ENCODE peak calls at places on chromosomes 11 and 22, in eight cellular contexts. One of them, this sample, is unnamed.

GRCh38 chr22:49453816-49454215 is 373.9 kb downstream of the BRD1 start:
- DNase-seq in fibroblast of mammary gland: no peak
- DNase-seq in GM12865: no peak
- DNase-seq in IMR-90: no peak
- DNase-seq in sigmoid colon: no peak
- DNase-seq in HCT116: no peak
- DNase-seq in AG04449: no peak
- DNase-seq in astrocyte of the spinal cord: no peak
- DNase-seq in this sample: no peak

GRCh38 chr11:4580124-4580523 is 1.4 kb upstream of the OR52I2 start:
- DNase-seq in astrocyte of the spinal cord: no peak
- DNase-seq in HCT116: no peak
- DNase-seq in IMR-90: no peak
- DNase-seq in GM12865: no peak
- DNase-seq in sigmoid colon: no peak
- DNase-seq in fibroblast of mammary gland: no peak
- DNase-seq in AG04449: no peak
- DNase-seq in this sample: no peak

GRCh38 chr11:94586546-94586945 is 19.4 kb downstream of the PIWIL4 start:
- DNase-seq in GM12865: no peak
- DNase-seq in HCT116: no peak
- DNase-seq in astrocyte of the spinal cord: no peak
- DNase-seq in IMR-90: no peak
- DNase-seq in fibroblast of mammary gland: no peak
- DNase-seq in AG04449: no peak
- DNase-seq in sigmoid colon: no peak
- DNase-seq in this sample: no peak

GRCh38 chr22:42314709-42315391 is 44.4 kb upstream of the TCF20 start:
- DNase-seq in sigmoid colon: no peak
- DNase-seq in AG04449: no peak
- DNase-seq in fibroblast of mammary gland: no peak
- DNase-seq in astrocyte of the spinal cord: no peak
- DNase-seq in GM12865: no peak
- DNase-seq in HCT116: no peak
- DNase-seq in IMR-90: no peak
- DNase-seq in this sample: no peak

GRCh38 chr11:126426820-126427749 is 71.6 kb downstream of the ST3GAL4 start:
- DNase-seq in fibroblast of mammary gland: no peak
- DNase-seq in AG04449: no peak
- DNase-seq in HCT116: no peak
- DNase-seq in IMR-90: no peak
- DNase-seq in GM12865: peak
- DNase-seq in astrocyte of the spinal cord: no peak
- DNase-seq in sigmoid colon: no peak
- DNase-seq in this sample: no peak

GRCh38 chr22:49015459-49015858 is 812.2 kb downstream of the BRD1 start:
- DNase-seq in fibroblast of mammary gland: no peak
- DNase-seq in HCT116: no peak
- DNase-seq in astrocyte of the spinal cord: no peak
- DNase-seq in AG04449: no peak
- DNase-seq in IMR-90: no peak
- DNase-seq in GM12865: no peak
- DNase-seq in sigmoid colon: peak
- DNase-seq in this sample: no peak

GRCh38 chr22:24066260-24066659 is 55.2 kb downstream of the CABIN1 start:
- DNase-seq in GM12865: no peak
- DNase-seq in HCT116: no peak
- DNase-seq in sigmoid colon: peak
- DNase-seq in AG04449: no peak
- DNase-seq in astrocyte of the spinal cord: no peak
- DNase-seq in IMR-90: no peak
- DNase-seq in fibroblast of mammary gland: no peak
- DNase-seq in this sample: no peak

GRCh38 chr22:46830001-46830715 is 67.7 kb downstream of the TBC1D22A start:
- DNase-seq in fibroblast of mammary gland: peak
- DNase-seq in HCT116: no peak
- DNase-seq in IMR-90: peak
- DNase-seq in astrocyte of the spinal cord: peak
- DNase-seq in GM12865: no peak
- DNase-seq in AG04449: no peak
- DNase-seq in sigmoid colon: peak
- DNase-seq in this sample: no peak

GRCh38 chr11:86981777-86982540 is 26.8 kb upstream of the FZD4 start:
- DNase-seq in fibroblast of mammary gland: no peak
- DNase-seq in HCT116: no peak
- DNase-seq in AG04449: no peak
- DNase-seq in GM12865: no peak
- DNase-seq in IMR-90: no peak
- DNase-seq in sigmoid colon: no peak
- DNase-seq in astrocyte of the spinal cord: no peak
- DNase-seq in this sample: no peak

GRCh38 chr11:21928834-21929233 is 264.1 kb upstream of the ANO5 start:
- DNase-seq in HCT116: no peak
- DNase-seq in IMR-90: no peak
- DNase-seq in astrocyte of the spinal cord: no peak
- DNase-seq in AG04449: no peak
- DNase-seq in sigmoid colon: no peak
- DNase-seq in fibroblast of mammary gland: no peak
- DNase-seq in GM12865: no peak
- DNase-seq in this sample: no peak

GRCh38 chr11:101706015-101706414 is 122.2 kb upstream of the TRPC6 start:
- DNase-seq in IMR-90: peak
- DNase-seq in GM12865: no peak
- DNase-seq in HCT116: no peak
- DNase-seq in sigmoid colon: no peak
- DNase-seq in fibroblast of mammary gland: no peak
- DNase-seq in astrocyte of the spinal cord: no peak
- DNase-seq in AG04449: no peak
- DNase-seq in this sample: no peak

GRCh38 chr11:67349036-67349435 is 4.3 kb downstream of the POLD4 start:
- DNase-seq in fibroblast of mammary gland: no peak
- DNase-seq in IMR-90: no peak
- DNase-seq in AG04449: no peak
- DNase-seq in astrocyte of the spinal cord: no peak
- DNase-seq in HCT116: no peak
- DNase-seq in sigmoid colon: no peak
- DNase-seq in GM12865: no peak
- DNase-seq in this sample: no peak

GRCh38 chr11:57162179-57162898 is 19.4 kb upstream of the LRRC55 start:
- DNase-seq in HCT116: no peak
- DNase-seq in AG04449: no peak
- DNase-seq in fibroblast of mammary gland: no peak
- DNase-seq in GM12865: no peak
- DNase-seq in astrocyte of the spinal cord: no peak
- DNase-seq in sigmoid colon: no peak
- DNase-seq in IMR-90: no peak
- DNase-seq in this sample: no peak

GRCh38 chr11:119344291-119345010 is 2.1 kb downstream of the MFRP start:
- DNase-seq in sigmoid colon: no peak
- DNase-seq in fibroblast of mammary gland: no peak
- DNase-seq in HCT116: no peak
- DNase-seq in GM12865: no peak
- DNase-seq in astrocyte of the spinal cord: no peak
- DNase-seq in IMR-90: no peak
- DNase-seq in AG04449: no peak
- DNase-seq in this sample: no peak

GRCh38 chr11:28922351-28922981 is 814.3 kb downstream of the METTL15 start:
- DNase-seq in sigmoid colon: no peak
- DNase-seq in HCT116: no peak
- DNase-seq in IMR-90: peak
- DNase-seq in AG04449: no peak
- DNase-seq in fibroblast of mammary gland: peak
- DNase-seq in astrocyte of the spinal cord: no peak
- DNase-seq in GM12865: no peak
- DNase-seq in this sample: no peak

GRCh38 chr11:19071255-19071654 is 10.7 kb upstream of the MRGPRX2 start:
- DNase-seq in GM12865: peak
- DNase-seq in astrocyte of the spinal cord: peak
- DNase-seq in fibroblast of mammary gland: peak
- DNase-seq in HCT116: peak
- DNase-seq in IMR-90: peak
- DNase-seq in AG04449: peak
- DNase-seq in sigmoid colon: peak
- DNase-seq in this sample: peak

GRCh38 chr11:17563248-17563647 is 16.2 kb downstream of the OTOG start:
- DNase-seq in astrocyte of the spinal cord: no peak
- DNase-seq in AG04449: no peak
- DNase-seq in GM12865: no peak
- DNase-seq in fibroblast of mammary gland: no peak
- DNase-seq in HCT116: no peak
- DNase-seq in sigmoid colon: peak
- DNase-seq in IMR-90: no peak
- DNase-seq in this sample: no peak

GRCh38 chr11:27350503-27350902 is 12.5 kb downstream of the CCDC34 start:
- DNase-seq in sigmoid colon: no peak
- DNase-seq in fibroblast of mammary gland: peak
- DNase-seq in IMR-90: no peak
- DNase-seq in astrocyte of the spinal cord: peak
- DNase-seq in HCT116: no peak
- DNase-seq in AG04449: peak
- DNase-seq in GM12865: no peak
- DNase-seq in this sample: no peak

DNA sequence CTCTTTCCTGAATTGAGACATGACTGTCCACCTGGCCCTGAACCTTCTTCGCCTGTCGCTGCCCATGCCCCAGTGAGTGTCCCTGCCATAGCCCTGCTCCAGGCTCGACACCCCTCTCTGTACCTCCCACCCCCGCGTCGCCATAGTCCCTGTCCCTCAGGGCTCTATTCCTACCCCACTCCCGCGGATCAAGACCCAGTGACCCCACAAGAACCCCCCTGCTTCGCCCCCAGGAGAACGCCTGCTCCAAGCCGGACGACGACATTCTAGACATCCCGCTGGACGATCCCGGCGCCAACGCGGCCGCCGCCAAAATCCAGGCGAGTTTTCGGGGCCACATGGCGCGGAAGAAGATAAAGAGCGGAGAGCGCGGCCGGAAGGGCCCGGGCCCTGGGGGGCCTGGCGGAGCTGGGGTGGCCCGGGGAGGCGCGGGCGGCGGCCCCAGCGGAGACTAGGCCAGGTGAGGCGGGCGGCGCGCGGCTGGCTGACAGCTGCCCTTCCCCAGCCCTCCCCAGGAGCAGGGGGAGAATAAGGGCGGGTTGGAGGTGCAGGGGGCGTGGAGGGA is 5.6 kb downstream of the NRGN start:
- DNase-seq in HCT116: no peak
- DNase-seq in astrocyte of the spinal cord: no peak
- DNase-seq in sigmoid colon: no peak
- DNase-seq in IMR-90: no peak
- DNase-seq in AG04449: no peak
- DNase-seq in GM12865: no peak
- DNase-seq in fibroblast of mammary gland: no peak
- DNase-seq in this sample: no peak
- H3K4me3 ChIP-seq in HCT116: no peak
- H3K4me3 ChIP-seq in astrocyte of the spinal cord: peak
- H3K4me3 ChIP-seq in sigmoid colon: peak
- H3K4me3 ChIP-seq in IMR-90: no peak
- H3K4me3 ChIP-seq in AG04449: peak
- H3K4me3 ChIP-seq in GM12865: no peak
- H3K4me3 ChIP-seq in fibroblast of mammary gland: no peak
- H3K4me3 ChIP-seq in this sample: peak

GRCh38 chr11:6475936-6476335 is 2.2 kb upstream of the TRIM3 start:
- DNase-seq in IMR-90: no peak
- DNase-seq in AG04449: no peak
- DNase-seq in fibroblast of mammary gland: peak
- DNase-seq in sigmoid colon: no peak
- DNase-seq in HCT116: no peak
- DNase-seq in astrocyte of the spinal cord: no peak
- DNase-seq in GM12865: no peak
- DNase-seq in this sample: peak
- TF ChIP-seq CTCF in IMR-90: no peak
- TF ChIP-seq CTCF in AG04449: no peak
- TF ChIP-seq CTCF in fibroblast of mammary gland: no peak
- TF ChIP-seq CTCF in sigmoid colon: no peak
- TF ChIP-seq CTCF in HCT116: peak
- TF ChIP-seq CTCF in astrocyte of the spinal cord: no peak
- TF ChIP-seq CTCF in GM12865: no peak
- TF ChIP-seq CTCF in this sample: no peak

DNA sequence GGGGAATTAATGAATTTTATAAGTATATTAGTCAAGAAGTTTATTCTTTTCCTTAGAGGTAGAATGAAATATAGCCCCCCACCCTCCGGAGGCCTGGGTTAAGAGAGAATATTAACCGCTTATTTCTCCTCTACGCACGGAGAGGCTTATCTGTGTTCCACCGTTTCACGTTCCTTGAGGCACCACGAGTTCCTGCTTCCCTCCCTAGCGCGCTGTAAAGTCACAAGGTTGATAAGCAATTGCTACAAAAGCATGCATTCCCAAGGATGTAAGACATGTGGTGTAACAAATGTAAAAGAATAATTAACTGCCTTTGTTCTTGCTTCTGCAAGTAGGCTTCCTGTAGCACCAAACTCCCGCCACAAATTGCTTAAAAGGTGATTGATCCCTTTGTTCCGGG is 1.5 kb upstream of the ANKRD42 start:
- DNase-seq in fibroblast of mammary gland: no peak
- DNase-seq in astrocyte of the spinal cord: no peak
- DNase-seq in IMR-90: no peak
- DNase-seq in HCT116: no peak
- DNase-seq in AG04449: no peak
- DNase-seq in GM12865: no peak
- DNase-seq in sigmoid colon: no peak
- DNase-seq in this sample: no peak
- H3K4me3 ChIP-seq in fibroblast of mammary gland: no peak
- H3K4me3 ChIP-seq in astrocyte of the spinal cord: no peak
- H3K4me3 ChIP-seq in IMR-90: no peak
- H3K4me3 ChIP-seq in HCT116: no peak
- H3K4me3 ChIP-seq in AG04449: no peak
- H3K4me3 ChIP-seq in GM12865: no peak
- H3K4me3 ChIP-seq in sigmoid colon: peak
- H3K4me3 ChIP-seq in this sample: peak

GRCh38 chr22:29154364-29155048 is 51.2 kb upstream of the EMID1 start:
- DNase-seq in fibroblast of mammary gland: peak
- DNase-seq in astrocyte of the spinal cord: peak
- DNase-seq in GM12865: peak
- DNase-seq in IMR-90: peak
- DNase-seq in HCT116: peak
- DNase-seq in AG04449: no peak
- DNase-seq in sigmoid colon: peak
- DNase-seq in this sample: no peak

GRCh38 chr22:29155966-29156365 is 49.7 kb upstream of the EMID1 start:
- DNase-seq in AG04449: no peak
- DNase-seq in fibroblast of mammary gland: no peak
- DNase-seq in astrocyte of the spinal cord: no peak
- DNase-seq in sigmoid colon: peak
- DNase-seq in HCT116: no peak
- DNase-seq in IMR-90: no peak
- DNase-seq in GM12865: no peak
- DNase-seq in this sample: no peak

GRCh38 chr22:29158546-29158945 is 47.1 kb upstream of the EMID1 start:
- DNase-seq in astrocyte of the spinal cord: peak
- DNase-seq in HCT116: no peak
- DNase-seq in fibroblast of mammary gland: no peak
- DNase-seq in AG04449: no peak
- DNase-seq in GM12865: no peak
- DNase-seq in sigmoid colon: no peak
- DNase-seq in IMR-90: no peak
- DNase-seq in this sample: no peak

GRCh38 chr22:29157759-29158535 is 47.7 kb upstream of the EMID1 start:
- DNase-seq in astrocyte of the spinal cord: no peak
- DNase-seq in IMR-90: no peak
- DNase-seq in sigmoid colon: peak
- DNase-seq in AG04449: no peak
- DNase-seq in GM12865: peak
- DNase-seq in fibroblast of mammary gland: no peak
- DNase-seq in HCT116: peak
- DNase-seq in this sample: no peak

GRCh38 chr22:29156507-29156906 is 49.2 kb upstream of the EMID1 start:
- DNase-seq in fibroblast of mammary gland: peak
- DNase-seq in AG04449: no peak
- DNase-seq in sigmoid colon: peak
- DNase-seq in GM12865: peak
- DNase-seq in HCT116: no peak
- DNase-seq in astrocyte of the spinal cord: no peak
- DNase-seq in IMR-90: peak
- DNase-seq in this sample: no peak
- TF ChIP-seq CTCF in fibroblast of mammary gland: peak
- TF ChIP-seq CTCF in AG04449: peak
- TF ChIP-seq CTCF in sigmoid colon: no peak
- TF ChIP-seq CTCF in GM12865: no peak
- TF ChIP-seq CTCF in HCT116: no peak
- TF ChIP-seq CTCF in astrocyte of the spinal cord: peak
- TF ChIP-seq CTCF in IMR-90: peak
- TF ChIP-seq CTCF in this sample: no peak